ENCODE peak calls at places on chromosomes 5 and 9, in nine cellular contexts. Y is HL-60, E is breast epithelium, V is GM12891, H is spleen, X is H1, P is SK-N-SH, I is transverse colon, D is K562. K is an unnamed sample.

GRCh38 chr5:120017523-120017922 is 388.2 kb downstream of the FAM170A start:
- DNase-seq in V (no peak), I (no peak), E (no peak), P (no peak), Y (no peak), X (no peak), H (no peak), D (no peak), K (no peak)

GRCh38 chr9:68505681-68506409 is 34.8 kb downstream of the TMEM252 start:
- DNase-seq in P (no peak), I (no peak), X (no peak), Y (peak; percentile 37), D (no peak), E (no peak), H (no peak), V (no peak), K (no peak)

GRCh38 chr9:15206949-15207696 is 99.9 kb downstream of the TTC39B start:
- DNase-seq in H (no peak), I (no peak), X (no peak), V (no peak), P (no peak), D (no peak), Y (peak; percentile 0), E (no peak), K (no peak)

GRCh38 chr9:98432134-98432533 is 176.7 kb upstream of the TBC1D2 start:
- DNase-seq in Y (no peak), X (no peak), P (no peak), I (no peak), E (no peak), H (no peak), D (peak; percentile 85), V (no peak), K (no peak)

GRCh38 chr5:180648658-180649296 is 623 bp downstream of the FLT4 start:
- DNase-seq in H (no peak), E (no peak), I (no peak), P (peak; percentile 75), D (peak; percentile 68), V (no peak), Y (no peak), X (no peak), K (no peak)

GRCh38 chr5:177425801-177426565 is 493 bp upstream of the GRK6 start:
- DNase-seq in I (peak; percentile 100), V (peak; percentile 94), X (peak; percentile 100), H (peak; percentile 99), E (peak; percentile 99), P (peak; percentile 99), Y (peak; percentile 100), D (peak; percentile 99), K (peak; percentile 100)

GRCh38 chr5:170782438-170782837 is 1.1 kb upstream of the GABRP start:
- DNase-seq in E (no peak), X (no peak), Y (no peak), D (no peak), I (no peak), P (no peak), H (no peak), V (no peak), K (peak; percentile 71)

GRCh38 chr5:162096448-162096847 is 28.9 kb downstream of the GABRG2 start:
- DNase-seq in X (no peak), E (no peak), I (no peak), P (no peak), V (no peak), D (no peak), H (no peak), Y (no peak), K (no peak)

GRCh38 chr5:119417891-119418781 is 34.2 kb upstream of the HSD17B4 start:
- DNase-seq in H (no peak), X (no peak), I (no peak), P (no peak), D (no peak), V (no peak), E (no peak), Y (peak; percentile 11), K (no peak)

GRCh38 chr5:173688708-173689107 is 72.3 kb upstream of the BOD1 start:
- DNase-seq in P (no peak), Y (no peak), X (no peak), D (peak; percentile 53), H (no peak), E (no peak), V (no peak), I (no peak), K (no peak)

GRCh38 chr5:32810812-32811211 is 99.7 kb downstream of the NPR3 start:
- DNase-seq in I (no peak), D (no peak), V (no peak), H (no peak), Y (no peak), E (no peak), P (no peak), X (no peak), K (no peak)
- TF ChIP-seq POLR2AphosphoS5 in I (no peak), D (no peak), V (no peak), H (no peak), Y (no peak), E (no peak), P (no peak), X (no peak), K (no peak)

GRCh38 chr5:135034186-135034962 is at the start of gene PITX1:
- DNase-seq in I (peak; percentile 65), V (no peak), D (peak; percentile 96), P (peak; percentile 70), Y (peak; percentile 34), X (no peak), H (no peak), E (no peak), K (peak; percentile 69)
- TF ChIP-seq POLR2AphosphoS5 in I (no peak), V (no peak), D (peak; percentile 55), P (no peak), Y (peak; percentile 24), X (no peak), H (no peak), E (no peak), K (peak; percentile 55)

DNA sequence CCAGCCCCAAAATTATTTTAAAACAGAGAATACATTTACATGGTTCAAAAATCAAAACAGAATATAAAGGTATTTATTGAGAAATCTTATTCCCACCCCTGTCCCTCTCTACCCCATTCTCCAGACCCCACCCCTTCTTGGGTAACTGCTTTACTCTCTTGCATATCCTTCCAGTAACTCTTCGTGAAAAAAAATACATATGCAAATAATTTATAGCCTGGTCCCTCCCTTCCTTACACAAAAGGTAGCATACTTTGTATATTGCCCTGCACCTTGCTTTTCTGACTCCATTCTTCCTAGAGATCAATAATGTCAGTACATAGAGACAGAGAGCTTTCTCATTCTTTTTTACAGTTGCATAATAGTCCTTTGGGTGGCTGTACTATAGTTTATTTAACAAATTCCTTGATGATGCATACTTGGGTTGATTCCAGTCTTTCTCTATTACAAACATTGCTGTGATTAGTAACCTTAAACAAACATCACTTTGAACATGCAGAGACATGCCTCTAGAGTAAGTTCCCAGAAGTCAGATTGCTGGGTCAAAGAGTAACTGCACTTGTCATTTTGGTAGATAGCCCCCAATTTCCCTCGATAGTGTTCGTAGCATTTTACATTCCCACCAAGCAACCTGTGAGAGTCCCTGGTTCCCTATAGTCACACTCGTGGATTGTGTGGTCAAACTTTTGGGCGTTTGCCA is 47.9 kb downstream of the STOM start:
- DNase-seq in D (no peak), I (no peak), P (no peak), X (no peak), E (no peak), V (no peak), Y (peak; percentile 33), H (no peak), K (no peak)
- TF ChIP-seq POLR2AphosphoS5 in D (no peak), I (peak; percentile 72), P (no peak), X (no peak), E (no peak), V (no peak), Y (no peak), H (no peak), K (peak; percentile 83)

DNA sequence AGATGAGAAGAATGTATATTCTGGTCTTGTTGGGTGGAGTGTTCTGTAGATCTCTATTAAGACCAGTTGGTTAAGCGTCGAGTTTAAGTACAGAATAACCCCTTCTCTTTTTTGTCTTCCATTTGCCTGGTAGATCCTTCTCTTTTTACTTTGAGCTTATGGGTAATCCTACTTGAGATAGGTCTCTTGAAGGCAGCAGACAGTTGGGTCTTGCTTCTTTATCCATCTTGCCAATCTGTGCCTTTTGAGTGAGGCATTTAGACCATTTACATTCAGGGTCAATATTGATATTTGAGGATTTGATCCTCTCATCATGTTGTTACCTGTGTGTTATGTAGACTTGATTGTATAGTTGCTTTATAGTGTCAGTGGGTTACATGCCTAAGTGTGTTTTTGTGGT is 152.7 kb downstream of the CWC27 start:
- DNase-seq in V (no peak), I (no peak), X (no peak), D (no peak), Y (no peak), H (no peak), P (no peak), E (no peak), K (no peak)
- TF ChIP-seq POLR2AphosphoS5 in V (no peak), I (no peak), X (no peak), D (no peak), Y (no peak), H (no peak), P (no peak), E (no peak), K (no peak)

DNA sequence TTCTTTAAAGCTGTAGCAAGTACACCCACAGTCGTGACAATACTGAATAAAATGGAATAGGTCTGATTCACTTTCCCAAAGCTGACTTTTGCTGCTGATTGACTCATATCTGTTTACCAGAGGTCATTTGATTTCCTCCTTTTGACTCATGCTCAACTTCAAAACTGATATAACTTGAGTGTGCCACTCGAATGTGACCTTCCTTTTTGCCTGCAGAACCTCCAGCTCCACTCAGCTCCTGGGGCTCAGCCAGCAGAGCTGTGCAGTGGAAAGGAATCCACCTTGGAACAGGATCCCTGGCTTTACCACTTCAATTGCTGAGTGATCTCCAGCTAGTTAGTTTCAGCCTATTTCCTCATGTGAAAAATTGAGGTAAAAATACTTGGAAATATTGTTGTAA is 84.1 kb downstream of the FEM1C start:
- DNase-seq in I (no peak), Y (no peak), D (no peak), V (no peak), H (no peak), X (no peak), P (no peak), E (no peak), K (peak; percentile 80)
- TF ChIP-seq POLR2AphosphoS5 in I (no peak), Y (no peak), D (no peak), V (no peak), H (no peak), X (no peak), P (peak; percentile 76), E (no peak), K (peak; percentile 83)

GRCh38 chr9:121464968-121465367 is 34.7 kb downstream of the GGTA1 start:
- DNase-seq in P (no peak), H (no peak), I (no peak), E (no peak), D (no peak), Y (no peak), X (no peak), V (no peak), K (no peak)
- TF ChIP-seq POLR2AphosphoS5 in P (no peak), H (no peak), I (no peak), E (no peak), D (no peak), Y (no peak), X (no peak), V (no peak), K (peak; percentile 19)

K was measured in stomach.